ENCODE peak calls at places on chromosomes 12 and 14, in five cellular contexts. I, R, S, V and W are unnamed samples.

GRCh38 chr14:90487462-90487861 is 90.6 kb downstream of the CALM1 start:
- DNase-seq in R (no peak), I (no peak), S (no peak), V (no peak), W (no peak)

GRCh38 chr14:79395061-79395460 is 816.2 kb downstream of the DIO2 start:
- DNase-seq in S (no peak), R (peak), I (peak), V (peak), W (no peak)

GRCh38 chr12:78036889-78037288 is 206.2 kb downstream of the NAV3 start:
- DNase-seq in R (no peak), S (no peak), V (no peak), I (no peak), W (no peak)

GRCh38 chr12:3187846-3188755 is 110.9 kb downstream of the TSPAN9 start:
- DNase-seq in R (no peak), S (no peak), I (no peak), V (no peak), W (no peak)

GRCh38 chr14:105851716-105852377 is 325.5 kb downstream of the TMEM121 start:
- DNase-seq in S (no peak), V (no peak), R (no peak), I (no peak), W (no peak)

GRCh38 chr14:105094193-105094907 is 29.1 kb upstream of the GPR132 start:
- DNase-seq in I (no peak), S (no peak), V (no peak), R (no peak), W (no peak)

GRCh38 chr14:31457665-31458659 is 656 bp upstream of the DTD2 start:
- DNase-seq in R (peak), S (peak), I (no peak), V (no peak), W (no peak)

GRCh38 chr14:64726585-64726890 is 22.3 kb downstream of the PLEKHG3 start:
- DNase-seq in V (no peak), S (peak), I (no peak), R (no peak), W (peak)

GRCh38 chr12:43501705-43502104 is 50.3 kb downstream of the ADAMTS20 start:
- DNase-seq in I (peak), R (peak), S (peak), V (peak), W (peak)

GRCh38 chr12:4899361-4899760 is 10.3 kb upstream of the KCNA1 start:
- DNase-seq in R (no peak), I (no peak), V (no peak), S (no peak), W (no peak)

GRCh38 chr12:41511247-41511646 is 323.1 kb downstream of the PDZRN4 start:
- DNase-seq in V (no peak), S (no peak), I (no peak), R (no peak), W (no peak)

GRCh38 chr12:20601668-20602280 is 93.4 kb upstream of the SLCO1C1 start:
- DNase-seq in R (peak), S (peak), I (peak), V (peak), W (peak)

GRCh38 chr12:42574879-42575278 is 14.7 kb downstream of the PRICKLE1 start:
- DNase-seq in R (no peak), I (no peak), V (no peak), S (no peak), W (no peak)

GRCh38 chr14:99313234-99313633 is 41.2 kb upstream of the BCL11B start:
- DNase-seq in R (no peak), V (no peak), I (no peak), S (no peak), W (no peak)

GRCh38 chr14:63759454-63759853 is 31.6 kb upstream of the SGPP1 start:
- DNase-seq in R (no peak), I (peak), S (no peak), V (no peak), W (peak)

GRCh38 chr12:124696689-124697476 is 129.5 kb upstream of the NCOR2 start:
- DNase-seq in I (peak), V (no peak), S (no peak), R (no peak), W (no peak)

GRCh38 chr12:103470664-103471063 is 25.1 kb downstream of the C12orf42 start:
- DNase-seq in I (no peak), S (peak), R (no peak), V (no peak), W (no peak)

GRCh38 chr12:104494137-104494815 is 37.5 kb downstream of the CHST11 start:
- DNase-seq in V (no peak), I (peak), R (no peak), S (peak), W (peak)

GRCh38 chr14:92466068-92466458 is 47.5 kb upstream of the RIN3 start:
- DNase-seq in R (no peak), S (no peak), I (no peak), V (no peak), W (no peak)

GRCh38 chr14:50998612-50999011 is 54.3 kb upstream of the PYGL start:
- DNase-seq in S (no peak), I (no peak), V (no peak), R (no peak), W (no peak)

GRCh38 chr14:80213602-80214001 is 2.3 kb upstream of the DIO2 start:
- DNase-seq in I (peak), S (peak), V (no peak), R (peak), W (peak)

GRCh38 chr12:113108308-113108707 is 27.3 kb downstream of the RASAL1 start:
- DNase-seq in I (no peak), V (no peak), R (no peak), S (no peak), W (no peak)

GRCh38 chr12:113573148-113573547 is 101.5 kb upstream of the LHX5 start:
- DNase-seq in V (no peak), S (no peak), I (no peak), R (no peak), W (no peak)

GRCh38 chr14:92263681-92264080 is 59.3 kb upstream of the SLC24A4 start:
- DNase-seq in V (no peak), S (no peak), R (no peak), I (peak), W (no peak)

GRCh38 chr14:55028066-55028465 is 1.0 kb downstream of the SOCS4 start:
- DNase-seq in V (no peak), R (no peak), I (peak), S (no peak), W (no peak)

GRCh38 chr12:2924019-2924418 is 33.3 kb downstream of the TULP3 start:
- DNase-seq in I (peak), V (no peak), R (peak), S (peak), W (peak)

GRCh38 chr12:128365831-128366231 is 98.9 kb downstream of the TMEM132C start:
- DNase-seq in V (no peak), I (peak), S (no peak), R (no peak), W (no peak)

GRCh38 chr12:62834971-62835547 is 99.9 kb downstream of the PPM1H start:
- DNase-seq in I (peak), V (no peak), R (peak), S (no peak), W (peak)

GRCh38 chr12:86137936-86138335 is 118.3 kb downstream of the MGAT4C start:
- DNase-seq in I (peak), S (peak), R (peak), V (peak), W (peak)

GRCh38 chr12:45674583-45674982 is 54.9 kb upstream of the ARID2 start:
- DNase-seq in R (peak), S (peak), I (peak), V (peak), W (peak)

GRCh38 chr14:64040044-64040443 is 187.2 kb downstream of the SYNE2 start:
- DNase-seq in V (no peak), I (peak), R (peak), S (peak), W (peak)

GRCh38 chr12:84913151-84913550 is 552 bp upstream of the SLC6A15 start:
- DNase-seq in I (peak), S (peak), R (peak), V (no peak), W (peak)

GRCh38 chr14:67387195-67387594 is 24.8 kb downstream of the PLEK2 start:
- DNase-seq in S (peak), I (no peak), V (no peak), R (no peak), W (no peak)

GRCh38 chr12:6033546-6033945 is 88.5 kb upstream of the ANO2 start:
- DNase-seq in R (no peak), I (no peak), V (no peak), S (no peak), W (no peak)

GRCh38 chr12:12899530-12900380 is 8.4 kb downstream of the GPRC5A start:
- DNase-seq in I (peak), S (peak), R (peak), V (peak), W (peak)
- TF ChIP-seq CTCF in I (no peak), S (no peak), R (no peak), V (no peak), W (no peak)

DNA sequence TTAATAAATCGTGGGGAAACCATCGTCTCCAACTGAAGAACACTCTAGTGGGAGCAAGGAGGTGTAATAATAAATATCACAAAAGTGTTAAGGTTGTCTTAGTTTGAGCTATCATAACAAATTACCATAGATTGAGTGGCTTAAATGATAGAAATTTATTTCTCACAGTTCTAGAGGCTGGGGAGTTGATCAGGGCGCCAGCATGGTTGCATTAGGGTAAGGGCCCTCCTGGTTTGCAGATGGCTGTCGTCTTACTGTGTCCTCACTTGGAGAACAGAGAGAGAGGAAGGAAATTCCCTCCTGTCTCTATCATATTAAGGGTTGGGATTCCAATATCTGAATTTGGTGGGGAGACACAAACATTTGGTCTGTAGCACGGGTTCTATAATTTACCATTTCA is 33.0 kb downstream of the MRPS35 start:
- DNase-seq in V (no peak), I (no peak), R (no peak), S (no peak), W (no peak)
- H3K4me3 ChIP-seq in V (no peak), I (no peak), R (no peak), S (no peak), W (no peak)

GRCh38 chr14:27199272-27199671 is 601.4 kb upstream of the NOVA1 start:
- DNase-seq in V (no peak), R (no peak), S (no peak), I (no peak), W (no peak)
- TF ChIP-seq CTCF in V (no peak), R (no peak), S (no peak), I (no peak), W (no peak)

GRCh38 chr12:52915637-52916036 is 10.8 kb upstream of the KRT8 start:
- DNase-seq in I (no peak), R (no peak), V (no peak), S (no peak), W (no peak)

GRCh38 chr12:52916225-52916624 is 11.3 kb upstream of the KRT8 start:
- DNase-seq in R (no peak), I (no peak), V (no peak), S (no peak), W (no peak)

GRCh38 chr12:52914722-52915121 is 9.8 kb upstream of the KRT8 start:
- DNase-seq in S (no peak), V (no peak), I (no peak), R (no peak), W (no peak)

GRCh38 chr12:52912711-52913423 is 8.0 kb upstream of the KRT8 start:
- DNase-seq in I (no peak), V (no peak), S (no peak), R (no peak), W (no peak)

GRCh38 chr12:52913424-52913821 is 8.5 kb upstream of the KRT8 start:
- DNase-seq in R (no peak), V (no peak), S (no peak), I (no peak), W (no peak)
- H3K4me3 ChIP-seq in R (no peak), V (no peak), S (no peak), I (no peak), W (no peak)

GRCh38 chr12:130870442-130871285 is 1.2 kb upstream of the RAN start:
- DNase-seq in V (peak), I (peak), S (peak), R (peak), W (peak)
- TF ChIP-seq CTCF in V (peak), I (peak), S (peak), R (peak), W (peak)